ENCODE peak calls at places on chromosome 7, in nine cellular contexts. One of them, this sample, is unnamed.

GRCh38 chr7:83289396-83289993 is 126.8 kb upstream of the PCLO start:
- DNase-seq in SK-N-SH: no peak
- DNase-seq in neural progenitor cell: no peak
- DNase-seq in HCT116: no peak
- DNase-seq in OCI-LY7: no peak
- DNase-seq in PC-3: no peak
- DNase-seq in hepatocyte: no peak
- DNase-seq in GM23248: no peak
- DNase-seq in MM.1S: no peak
- DNase-seq in this sample: no peak

GRCh38 chr7:34058791-34059550 is 153.6 kb downstream of the BMPER start:
- DNase-seq in GM23248: peak; percentile 48
- DNase-seq in SK-N-SH: no peak
- DNase-seq in HCT116: no peak
- DNase-seq in OCI-LY7: no peak
- DNase-seq in MM.1S: no peak
- DNase-seq in PC-3: no peak
- DNase-seq in neural progenitor cell: no peak
- DNase-seq in hepatocyte: no peak
- DNase-seq in this sample: peak; percentile 35

GRCh38 chr7:98000356-98000755 is 10.4 kb upstream of the OCM2 start:
- DNase-seq in HCT116: no peak
- DNase-seq in neural progenitor cell: no peak
- DNase-seq in GM23248: no peak
- DNase-seq in hepatocyte: no peak
- DNase-seq in OCI-LY7: no peak
- DNase-seq in SK-N-SH: no peak
- DNase-seq in PC-3: no peak
- DNase-seq in MM.1S: peak; percentile 72
- DNase-seq in this sample: no peak

GRCh38 chr7:134899729-134900128 is 86.6 kb upstream of the AGBL3 start:
- DNase-seq in MM.1S: no peak
- DNase-seq in hepatocyte: peak; percentile 60
- DNase-seq in HCT116: peak; percentile 67
- DNase-seq in OCI-LY7: no peak
- DNase-seq in SK-N-SH: no peak
- DNase-seq in neural progenitor cell: no peak
- DNase-seq in PC-3: peak; percentile 71
- DNase-seq in GM23248: peak; percentile 68
- DNase-seq in this sample: no peak

GRCh38 chr7:74372511-74373111 is 81.1 kb upstream of the GTF2IRD1 start:
- DNase-seq in SK-N-SH: no peak
- DNase-seq in hepatocyte: peak; percentile 38
- DNase-seq in neural progenitor cell: peak; percentile 38
- DNase-seq in GM23248: no peak
- DNase-seq in HCT116: no peak
- DNase-seq in MM.1S: no peak
- DNase-seq in OCI-LY7: no peak
- DNase-seq in PC-3: no peak
- DNase-seq in this sample: peak; percentile 62

GRCh38 chr7:36686499-36686898 is 37.8 kb downstream of the AOAH start:
- DNase-seq in PC-3: peak; percentile 62
- DNase-seq in neural progenitor cell: no peak
- DNase-seq in MM.1S: no peak
- DNase-seq in OCI-LY7: no peak
- DNase-seq in SK-N-SH: no peak
- DNase-seq in HCT116: peak; percentile 19
- DNase-seq in hepatocyte: peak; percentile 25
- DNase-seq in GM23248: no peak
- DNase-seq in this sample: no peak

GRCh38 chr7:80496586-80496985 is 15.3 kb downstream of the GNAT3 start:
- DNase-seq in OCI-LY7: no peak
- DNase-seq in MM.1S: no peak
- DNase-seq in HCT116: no peak
- DNase-seq in SK-N-SH: no peak
- DNase-seq in GM23248: peak; percentile 26
- DNase-seq in neural progenitor cell: no peak
- DNase-seq in hepatocyte: no peak
- DNase-seq in PC-3: peak; percentile 17
- DNase-seq in this sample: no peak

GRCh38 chr7:2633538-2634264 is 1.9 kb downstream of the TTYH3 start:
- DNase-seq in PC-3: peak; percentile 61
- DNase-seq in SK-N-SH: peak; percentile 65
- DNase-seq in hepatocyte: peak; percentile 85
- DNase-seq in HCT116: no peak
- DNase-seq in neural progenitor cell: no peak
- DNase-seq in GM23248: peak; percentile 97
- DNase-seq in MM.1S: no peak
- DNase-seq in OCI-LY7: no peak
- DNase-seq in this sample: no peak

GRCh38 chr7:130719550-130719949 is 14.5 kb downstream of the KLF14 start:
- DNase-seq in HCT116: no peak
- DNase-seq in GM23248: no peak
- DNase-seq in SK-N-SH: no peak
- DNase-seq in PC-3: no peak
- DNase-seq in MM.1S: no peak
- DNase-seq in OCI-LY7: no peak
- DNase-seq in hepatocyte: no peak
- DNase-seq in neural progenitor cell: no peak
- DNase-seq in this sample: no peak

GRCh38 chr7:40525764-40526163 is 391.0 kb downstream of the SUGCT start:
- DNase-seq in SK-N-SH: peak; percentile 46
- DNase-seq in HCT116: no peak
- DNase-seq in PC-3: peak; percentile 18
- DNase-seq in OCI-LY7: no peak
- DNase-seq in MM.1S: no peak
- DNase-seq in neural progenitor cell: no peak
- DNase-seq in GM23248: no peak
- DNase-seq in hepatocyte: no peak
- DNase-seq in this sample: no peak

GRCh38 chr7:85094046-85094720 is 92.7 kb downstream of the SEMA3D start:
- DNase-seq in HCT116: no peak
- DNase-seq in SK-N-SH: no peak
- DNase-seq in PC-3: no peak
- DNase-seq in GM23248: no peak
- DNase-seq in hepatocyte: no peak
- DNase-seq in MM.1S: no peak
- DNase-seq in neural progenitor cell: no peak
- DNase-seq in OCI-LY7: no peak
- DNase-seq in this sample: no peak

GRCh38 chr7:93249749-93250148 is 17.6 kb downstream of the VPS50 start:
- DNase-seq in OCI-LY7: no peak
- DNase-seq in GM23248: peak; percentile 20
- DNase-seq in MM.1S: no peak
- DNase-seq in HCT116: no peak
- DNase-seq in PC-3: no peak
- DNase-seq in hepatocyte: peak; percentile 57
- DNase-seq in neural progenitor cell: peak; percentile 49
- DNase-seq in SK-N-SH: no peak
- DNase-seq in this sample: peak; percentile 47

GRCh38 chr7:67821116-67821515 is 824.5 kb downstream of the TYW1 start:
- DNase-seq in SK-N-SH: no peak
- DNase-seq in PC-3: no peak
- DNase-seq in GM23248: peak; percentile 22
- DNase-seq in MM.1S: no peak
- DNase-seq in hepatocyte: no peak
- DNase-seq in HCT116: no peak
- DNase-seq in neural progenitor cell: no peak
- DNase-seq in OCI-LY7: no peak
- DNase-seq in this sample: no peak

GRCh38 chr7:69962077-69962855 is 364.0 kb downstream of the AUTS2 start:
- DNase-seq in SK-N-SH: peak; percentile 24
- DNase-seq in hepatocyte: peak; percentile 19
- DNase-seq in GM23248: no peak
- DNase-seq in MM.1S: peak; percentile 14
- DNase-seq in OCI-LY7: no peak
- DNase-seq in HCT116: no peak
- DNase-seq in neural progenitor cell: no peak
- DNase-seq in PC-3: no peak
- DNase-seq in this sample: peak; percentile 27

GRCh38 chr7:100655908-100656674 is at the start of gene ACTL6B:
- DNase-seq in neural progenitor cell: peak; percentile 95
- DNase-seq in HCT116: no peak
- DNase-seq in GM23248: peak; percentile 63
- DNase-seq in SK-N-SH: peak; percentile 100
- DNase-seq in hepatocyte: peak; percentile 73
- DNase-seq in MM.1S: no peak
- DNase-seq in PC-3: no peak
- DNase-seq in OCI-LY7: no peak
- DNase-seq in this sample: peak; percentile 95

GRCh38 chr7:118844748-118845147 is 620.2 kb downstream of the ANKRD7 start:
- DNase-seq in OCI-LY7: no peak
- DNase-seq in PC-3: no peak
- DNase-seq in MM.1S: no peak
- DNase-seq in neural progenitor cell: no peak
- DNase-seq in HCT116: no peak
- DNase-seq in SK-N-SH: no peak
- DNase-seq in hepatocyte: no peak
- DNase-seq in GM23248: no peak
- DNase-seq in this sample: no peak

GRCh38 chr7:159068893-159069448 is 75.7 kb downstream of the VIPR2 start:
- DNase-seq in SK-N-SH: no peak
- DNase-seq in OCI-LY7: no peak
- DNase-seq in neural progenitor cell: no peak
- DNase-seq in MM.1S: no peak
- DNase-seq in hepatocyte: no peak
- DNase-seq in PC-3: no peak
- DNase-seq in GM23248: no peak
- DNase-seq in HCT116: no peak
- DNase-seq in this sample: no peak

GRCh38 chr7:4214501-4215155 is 467.5 kb upstream of the FOXK1 start:
- DNase-seq in hepatocyte: no peak
- DNase-seq in OCI-LY7: no peak
- DNase-seq in HCT116: no peak
- DNase-seq in neural progenitor cell: no peak
- DNase-seq in GM23248: no peak
- DNase-seq in MM.1S: no peak
- DNase-seq in PC-3: no peak
- DNase-seq in SK-N-SH: no peak
- DNase-seq in this sample: no peak

GRCh38 chr7:22582860-22583640 is 83.1 kb upstream of the STEAP1B start:
- DNase-seq in neural progenitor cell: peak; percentile 32
- DNase-seq in PC-3: peak; percentile 96
- DNase-seq in GM23248: peak; percentile 74
- DNase-seq in OCI-LY7: no peak
- DNase-seq in MM.1S: no peak
- DNase-seq in hepatocyte: peak; percentile 77
- DNase-seq in HCT116: no peak
- DNase-seq in SK-N-SH: no peak
- DNase-seq in this sample: peak; percentile 77

GRCh38 chr7:92953657-92954056 is 117.3 kb upstream of the CDK6 start:
- DNase-seq in GM23248: peak; percentile 8
- DNase-seq in HCT116: no peak
- DNase-seq in hepatocyte: peak; percentile 7
- DNase-seq in SK-N-SH: no peak
- DNase-seq in MM.1S: no peak
- DNase-seq in PC-3: no peak
- DNase-seq in OCI-LY7: no peak
- DNase-seq in neural progenitor cell: peak; percentile 17
- DNase-seq in this sample: peak; percentile 11

GRCh38 chr7:13742719-13743640 is 246.5 kb downstream of the ETV1 start:
- DNase-seq in HCT116: peak; percentile 39
- DNase-seq in PC-3: peak; percentile 69
- DNase-seq in hepatocyte: peak; percentile 61
- DNase-seq in OCI-LY7: peak; percentile 1
- DNase-seq in GM23248: peak; percentile 81
- DNase-seq in MM.1S: peak; percentile 30
- DNase-seq in SK-N-SH: peak; percentile 41
- DNase-seq in neural progenitor cell: peak; percentile 35
- DNase-seq in this sample: peak; percentile 51
- TF ChIP-seq EZH2phosphoT487 in HCT116: no peak
- TF ChIP-seq EZH2phosphoT487 in PC-3: no peak
- TF ChIP-seq EZH2phosphoT487 in hepatocyte: no peak
- TF ChIP-seq EZH2phosphoT487 in OCI-LY7: no peak
- TF ChIP-seq EZH2phosphoT487 in GM23248: no peak
- TF ChIP-seq EZH2phosphoT487 in MM.1S: no peak
- TF ChIP-seq EZH2phosphoT487 in SK-N-SH: no peak
- TF ChIP-seq EZH2phosphoT487 in neural progenitor cell: no peak
- TF ChIP-seq EZH2phosphoT487 in this sample: no peak

GRCh38 chr7:139704308-139704879 is 73.4 kb downstream of the HIPK2 start:
- DNase-seq in neural progenitor cell: no peak
- DNase-seq in PC-3: no peak
- DNase-seq in hepatocyte: no peak
- DNase-seq in HCT116: no peak
- DNase-seq in MM.1S: no peak
- DNase-seq in GM23248: no peak
- DNase-seq in SK-N-SH: no peak
- DNase-seq in OCI-LY7: no peak
- DNase-seq in this sample: no peak
- TF ChIP-seq EZH2phosphoT487 in neural progenitor cell: no peak
- TF ChIP-seq EZH2phosphoT487 in PC-3: no peak
- TF ChIP-seq EZH2phosphoT487 in hepatocyte: no peak
- TF ChIP-seq EZH2phosphoT487 in HCT116: no peak
- TF ChIP-seq EZH2phosphoT487 in MM.1S: no peak
- TF ChIP-seq EZH2phosphoT487 in GM23248: no peak
- TF ChIP-seq EZH2phosphoT487 in SK-N-SH: no peak
- TF ChIP-seq EZH2phosphoT487 in OCI-LY7: no peak
- TF ChIP-seq EZH2phosphoT487 in this sample: no peak

DNA sequence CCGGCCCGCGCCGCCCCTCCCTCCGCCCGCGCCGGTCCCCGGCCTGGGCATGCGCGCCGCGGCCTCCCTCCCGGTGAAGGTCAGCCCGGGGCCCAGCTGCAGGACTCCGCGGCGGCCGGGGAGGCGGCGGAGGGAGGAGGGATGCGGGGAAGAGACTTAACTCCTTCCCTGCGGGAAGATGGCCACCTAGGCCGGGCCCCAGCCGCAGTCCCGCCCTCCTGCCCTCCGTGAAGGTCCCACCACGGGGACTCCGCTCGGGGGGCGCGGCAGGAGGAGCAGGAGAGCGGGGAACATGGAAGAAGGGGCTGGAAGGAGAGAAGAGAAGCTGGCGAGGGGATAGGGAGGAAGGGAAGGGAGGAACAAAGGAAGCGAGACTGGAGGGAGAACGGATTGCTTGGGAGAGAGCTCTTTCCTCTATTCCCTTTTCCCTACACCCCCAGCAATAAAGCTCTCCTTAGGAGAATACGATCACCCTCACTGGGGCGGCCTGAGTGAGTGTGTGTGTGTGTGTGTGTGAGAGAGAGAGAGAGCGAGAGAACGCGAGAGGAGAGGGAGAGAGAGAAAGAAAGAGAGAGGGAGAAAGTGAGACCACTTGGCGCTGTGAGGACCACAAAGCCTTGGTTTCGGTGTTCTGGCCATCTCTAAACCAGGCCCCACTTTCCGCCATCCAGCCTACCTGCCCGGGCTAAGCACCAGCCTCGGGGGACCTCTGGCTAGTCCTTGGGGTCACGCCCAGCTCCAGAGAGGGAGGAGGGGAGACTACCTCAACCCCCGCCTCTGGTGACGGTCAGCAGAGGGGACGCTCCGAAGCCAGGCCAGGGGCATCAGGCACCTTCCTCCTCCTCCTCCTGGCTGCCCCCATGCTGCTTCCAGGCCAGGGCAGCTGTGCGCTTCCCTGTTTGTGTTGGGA is 3.7 kb upstream of the SMARCD3 start:
- DNase-seq in OCI-LY7: no peak
- DNase-seq in neural progenitor cell: peak; percentile 83
- DNase-seq in HCT116: no peak
- DNase-seq in SK-N-SH: peak; percentile 100
- DNase-seq in hepatocyte: peak; percentile 88
- DNase-seq in PC-3: peak; percentile 29
- DNase-seq in MM.1S: no peak
- DNase-seq in GM23248: peak; percentile 84
- DNase-seq in this sample: peak; percentile 79
- TF ChIP-seq EZH2phosphoT487 in OCI-LY7: no peak
- TF ChIP-seq EZH2phosphoT487 in neural progenitor cell: no peak
- TF ChIP-seq EZH2phosphoT487 in HCT116: no peak
- TF ChIP-seq EZH2phosphoT487 in SK-N-SH: no peak
- TF ChIP-seq EZH2phosphoT487 in hepatocyte: no peak
- TF ChIP-seq EZH2phosphoT487 in PC-3: no peak
- TF ChIP-seq EZH2phosphoT487 in MM.1S: no peak
- TF ChIP-seq EZH2phosphoT487 in GM23248: no peak
- TF ChIP-seq EZH2phosphoT487 in this sample: no peak

GRCh38 chr7:106583133-106583532 is 77.8 kb downstream of the CCDC71L start:
- DNase-seq in hepatocyte: no peak
- DNase-seq in SK-N-SH: no peak
- DNase-seq in HCT116: no peak
- DNase-seq in GM23248: peak; percentile 76
- DNase-seq in PC-3: no peak
- DNase-seq in MM.1S: no peak
- DNase-seq in neural progenitor cell: no peak
- DNase-seq in OCI-LY7: no peak
- DNase-seq in this sample: no peak
- TF ChIP-seq EZH2phosphoT487 in hepatocyte: no peak
- TF ChIP-seq EZH2phosphoT487 in SK-N-SH: no peak
- TF ChIP-seq EZH2phosphoT487 in HCT116: no peak
- TF ChIP-seq EZH2phosphoT487 in GM23248: no peak
- TF ChIP-seq EZH2phosphoT487 in PC-3: no peak
- TF ChIP-seq EZH2phosphoT487 in MM.1S: no peak
- TF ChIP-seq EZH2phosphoT487 in neural progenitor cell: no peak
- TF ChIP-seq EZH2phosphoT487 in OCI-LY7: no peak
- TF ChIP-seq EZH2phosphoT487 in this sample: no peak

This sample was measured in GM23338.